ENCODE peak calls at places on chromosome 14, in eight cellular contexts. One of them, this sample, is unnamed.

GRCh38 chr14:56100556-56100955 is 17.7 kb upstream of the PELI2 start:
- DNase-seq in HFFc6: peak; percentile 40
- DNase-seq in effector memory CD4-positive, alpha-beta T cell: no peak
- DNase-seq in glutamatergic neuron: no peak
- DNase-seq in amniotic stem cell: peak; percentile 36
- DNase-seq in T-helper 2 cell: no peak
- DNase-seq in mucosa of descending colon: no peak
- DNase-seq in cardiac muscle cell: no peak
- DNase-seq in this sample: no peak

GRCh38 chr14:89509891-89510290 is 92.9 kb upstream of the FOXN3 start:
- DNase-seq in HFFc6: no peak
- DNase-seq in effector memory CD4-positive, alpha-beta T cell: no peak
- DNase-seq in glutamatergic neuron: no peak
- DNase-seq in amniotic stem cell: no peak
- DNase-seq in T-helper 2 cell: no peak
- DNase-seq in mucosa of descending colon: no peak
- DNase-seq in cardiac muscle cell: peak; percentile 63
- DNase-seq in this sample: no peak

GRCh38 chr14:89915114-89915878 is 39.2 kb downstream of the EFCAB11 start:
- DNase-seq in HFFc6: peak; percentile 69
- DNase-seq in effector memory CD4-positive, alpha-beta T cell: no peak
- DNase-seq in glutamatergic neuron: peak; percentile 72
- DNase-seq in amniotic stem cell: peak; percentile 37
- DNase-seq in T-helper 2 cell: peak; percentile 39
- DNase-seq in mucosa of descending colon: peak; percentile 81
- DNase-seq in cardiac muscle cell: peak; percentile 80
- DNase-seq in this sample: peak; percentile 86

GRCh38 chr14:20262642-20263128 is 23.6 kb downstream of the OR11H4 start:
- DNase-seq in HFFc6: peak; percentile 66
- DNase-seq in effector memory CD4-positive, alpha-beta T cell: no peak
- DNase-seq in glutamatergic neuron: no peak
- DNase-seq in amniotic stem cell: no peak
- DNase-seq in T-helper 2 cell: no peak
- DNase-seq in mucosa of descending colon: no peak
- DNase-seq in cardiac muscle cell: peak; percentile 57
- DNase-seq in this sample: peak; percentile 93

GRCh38 chr14:93944348-93945069 is 17.4 kb downstream of the FAM181A start:
- DNase-seq in HFFc6: no peak
- DNase-seq in effector memory CD4-positive, alpha-beta T cell: no peak
- DNase-seq in glutamatergic neuron: no peak
- DNase-seq in amniotic stem cell: no peak
- DNase-seq in T-helper 2 cell: no peak
- DNase-seq in mucosa of descending colon: no peak
- DNase-seq in cardiac muscle cell: no peak
- DNase-seq in this sample: no peak

GRCh38 chr14:68027276-68027675 is 207.7 kb downstream of the RAD51B start:
- DNase-seq in HFFc6: peak; percentile 28
- DNase-seq in effector memory CD4-positive, alpha-beta T cell: no peak
- DNase-seq in glutamatergic neuron: no peak
- DNase-seq in amniotic stem cell: no peak
- DNase-seq in T-helper 2 cell: no peak
- DNase-seq in mucosa of descending colon: no peak
- DNase-seq in cardiac muscle cell: peak; percentile 39
- DNase-seq in this sample: peak; percentile 25

GRCh38 chr14:104986487-104987164 is 1.0 kb downstream of the CLBA1 start:
- DNase-seq in HFFc6: no peak
- DNase-seq in effector memory CD4-positive, alpha-beta T cell: no peak
- DNase-seq in glutamatergic neuron: no peak
- DNase-seq in amniotic stem cell: no peak
- DNase-seq in T-helper 2 cell: no peak
- DNase-seq in mucosa of descending colon: peak; percentile 12
- DNase-seq in cardiac muscle cell: no peak
- DNase-seq in this sample: no peak

GRCh38 chr14:22202313-22202712 is 386.7 kb downstream of the DAD1 start:
- DNase-seq in HFFc6: no peak
- DNase-seq in effector memory CD4-positive, alpha-beta T cell: no peak
- DNase-seq in glutamatergic neuron: no peak
- DNase-seq in amniotic stem cell: no peak
- DNase-seq in T-helper 2 cell: no peak
- DNase-seq in mucosa of descending colon: no peak
- DNase-seq in cardiac muscle cell: no peak
- DNase-seq in this sample: no peak

GRCh38 chr14:52051251-52051650 is 17.6 kb downstream of the NID2 start:
- DNase-seq in HFFc6: no peak
- DNase-seq in effector memory CD4-positive, alpha-beta T cell: no peak
- DNase-seq in glutamatergic neuron: no peak
- DNase-seq in amniotic stem cell: no peak
- DNase-seq in T-helper 2 cell: no peak
- DNase-seq in mucosa of descending colon: no peak
- DNase-seq in cardiac muscle cell: no peak
- DNase-seq in this sample: no peak

GRCh38 chr14:96037891-96038557 is 1.1 kb upstream of the C14orf132 start:
- DNase-seq in HFFc6: peak; percentile 48
- DNase-seq in effector memory CD4-positive, alpha-beta T cell: no peak
- DNase-seq in glutamatergic neuron: peak; percentile 30
- DNase-seq in amniotic stem cell: no peak
- DNase-seq in T-helper 2 cell: no peak
- DNase-seq in mucosa of descending colon: peak; percentile 31
- DNase-seq in cardiac muscle cell: peak; percentile 78
- DNase-seq in this sample: no peak

GRCh38 chr14:20487402-20487742 is 18.0 kb upstream of the RNASE10 start:
- DNase-seq in HFFc6: no peak
- DNase-seq in effector memory CD4-positive, alpha-beta T cell: no peak
- DNase-seq in glutamatergic neuron: no peak
- DNase-seq in amniotic stem cell: no peak
- DNase-seq in T-helper 2 cell: no peak
- DNase-seq in mucosa of descending colon: no peak
- DNase-seq in cardiac muscle cell: no peak
- DNase-seq in this sample: no peak

GRCh38 chr14:29454026-29454693 is 473.5 kb downstream of the PRKD1 start:
- DNase-seq in HFFc6: no peak
- DNase-seq in effector memory CD4-positive, alpha-beta T cell: no peak
- DNase-seq in glutamatergic neuron: no peak
- DNase-seq in amniotic stem cell: no peak
- DNase-seq in T-helper 2 cell: no peak
- DNase-seq in mucosa of descending colon: no peak
- DNase-seq in cardiac muscle cell: no peak
- DNase-seq in this sample: no peak

GRCh38 chr14:38171197-38171596 is 36.5 kb upstream of the SSTR1 start:
- DNase-seq in HFFc6: peak; percentile 25
- DNase-seq in effector memory CD4-positive, alpha-beta T cell: no peak
- DNase-seq in glutamatergic neuron: no peak
- DNase-seq in amniotic stem cell: no peak
- DNase-seq in T-helper 2 cell: no peak
- DNase-seq in mucosa of descending colon: no peak
- DNase-seq in cardiac muscle cell: no peak
- DNase-seq in this sample: peak; percentile 78

GRCh38 chr14:22994762-22995275 is 12.5 kb upstream of the AJUBA start:
- DNase-seq in HFFc6: peak; percentile 61
- DNase-seq in effector memory CD4-positive, alpha-beta T cell: no peak
- DNase-seq in glutamatergic neuron: peak; percentile 53
- DNase-seq in amniotic stem cell: no peak
- DNase-seq in T-helper 2 cell: no peak
- DNase-seq in mucosa of descending colon: no peak
- DNase-seq in cardiac muscle cell: peak; percentile 76
- DNase-seq in this sample: peak; percentile 52

GRCh38 chr14:77475432-77476115 is 17.7 kb downstream of the AHSA1 start:
- DNase-seq in HFFc6: no peak
- DNase-seq in effector memory CD4-positive, alpha-beta T cell: no peak
- DNase-seq in glutamatergic neuron: no peak
- DNase-seq in amniotic stem cell: no peak
- DNase-seq in T-helper 2 cell: no peak
- DNase-seq in mucosa of descending colon: no peak
- DNase-seq in cardiac muscle cell: no peak
- DNase-seq in this sample: no peak

GRCh38 chr14:50116986-50117385 is 614 bp upstream of the VCPKMT start:
- DNase-seq in HFFc6: no peak
- DNase-seq in effector memory CD4-positive, alpha-beta T cell: no peak
- DNase-seq in glutamatergic neuron: no peak
- DNase-seq in amniotic stem cell: no peak
- DNase-seq in T-helper 2 cell: no peak
- DNase-seq in mucosa of descending colon: no peak
- DNase-seq in cardiac muscle cell: no peak
- DNase-seq in this sample: no peak